ENCODE peak calls at places on chromosomes 3 and 15, in four cellular contexts. U is IMR-90, Q is cardiac muscle cell, T is K562. A is an unnamed sample.

GRCh38 chr3:148319960-148320359 is 377.7 kb upstream of the AGTR1 start:
- DNase-seq in U (peak), Q (no peak), T (no peak), A (no peak)

GRCh38 chr3:122890077-122890484 is 95.2 kb downstream of the SLC49A4 start:
- DNase-seq in U (peak), Q (peak), T (no peak), A (peak)

GRCh38 chr15:52103217-52104207 is 9.1 kb downstream of the BCL2L10 start:
- DNase-seq in U (peak), Q (peak), T (no peak), A (peak)

GRCh38 chr15:48449734-48450133 is 118.5 kb downstream of the DUT start:
- DNase-seq in U (peak), Q (no peak), T (no peak), A (no peak)

GRCh38 chr3:81663114-81663513 is 98.3 kb downstream of the GBE1 start:
- DNase-seq in U (no peak), Q (no peak), T (no peak), A (no peak)

GRCh38 chr3:15606434-15606891 is 4.9 kb downstream of the BTD start:
- DNase-seq in U (no peak), Q (peak), T (no peak), A (no peak)

GRCh38 chr3:105938826-105939225 is 70.0 kb upstream of the CBLB start:
- DNase-seq in U (no peak), Q (no peak), T (no peak), A (no peak)

GRCh38 chr3:22980346-22980745 is 222.8 kb upstream of the UBE2E2 start:
- DNase-seq in U (peak), Q (peak), T (no peak), A (no peak)

GRCh38 chr3:60610441-60611112 is 640.7 kb downstream of the FHIT start:
- DNase-seq in U (peak), Q (peak), T (no peak), A (peak)

GRCh38 chr3:127732879-127733350 is 60.2 kb downstream of the ABTB1 start:
- DNase-seq in U (no peak), Q (no peak), T (no peak), A (no peak)

GRCh38 chr3:23162939-23163338 is 40.2 kb upstream of the UBE2E2 start:
- DNase-seq in U (no peak), Q (no peak), T (no peak), A (no peak)

GRCh38 chr3:24615177-24615576 is 120.5 kb upstream of the THRB start:
- DNase-seq in U (no peak), Q (no peak), T (no peak), A (no peak)

GRCh38 chr3:86785381-86785780 is 205.6 kb downstream of the VGLL3 start:
- DNase-seq in U (peak), Q (peak), T (no peak), A (no peak)

GRCh38 chr15:88247914-88248313 is 8.6 kb downstream of the NTRK3 start:
- DNase-seq in U (no peak), Q (no peak), T (no peak), A (no peak)

GRCh38 chr3:160806094-160806493 is 50.1 kb downstream of the PPM1L start:
- DNase-seq in U (no peak), Q (no peak), T (no peak), A (no peak)

GRCh38 chr3:192851821-192852352 is 65.8 kb downstream of the MB21D2 start:
- DNase-seq in U (peak), Q (peak), T (no peak), A (no peak)

GRCh38 chr3:185549651-185550111 is 2.7 kb downstream of the LIPH start:
- DNase-seq in U (peak), Q (peak), T (no peak), A (no peak)

GRCh38 chr3:33363113-33363800 is 76.9 kb downstream of the UBP1 start:
- DNase-seq in U (peak), Q (no peak), T (no peak), A (no peak)

GRCh38 chr15:76274821-76275220 is 36.4 kb downstream of the ETFA start:
- DNase-seq in U (no peak), Q (no peak), T (no peak), A (no peak)

GRCh38 chr3:80549173-80549572 is 781.4 kb upstream of the ROBO1 start:
- DNase-seq in U (no peak), Q (no peak), T (no peak), A (no peak)

GRCh38 chr3:52827441-52827840 is 3.0 kb downstream of the ITIH4 start:
- DNase-seq in U (peak), Q (peak), T (no peak), A (no peak)

GRCh38 chr15:70257047-70257446 is 159.3 kb upstream of the TLE3 start:
- DNase-seq in U (no peak), Q (no peak), T (no peak), A (no peak)

GRCh38 chr15:58980351-58980939 is 7.0 kb upstream of the RNF111 start:
- DNase-seq in U (peak), Q (peak), T (no peak), A (no peak)

GRCh38 chr3:38084019-38084968 is 45.3 kb downstream of the DLEC1 start:
- DNase-seq in U (peak), Q (peak), T (no peak), A (no peak)

GRCh38 chr15:78617131-78617915 is 3.5 kb downstream of the CHRNA3 start:
- DNase-seq in U (no peak), Q (no peak), T (no peak), A (no peak)

GRCh38 chr3:89145995-89146394 is 38.6 kb downstream of the EPHA3 start:
- DNase-seq in U (peak), Q (peak), T (no peak), A (peak)

GRCh38 chr3:128496602-128497304 is 3.8 kb upstream of the GATA2 start:
- DNase-seq in U (no peak), Q (peak), T (no peak), A (no peak)

GRCh38 chr3:187040637-187041361 is 98.5 kb downstream of the RPL39L start:
- DNase-seq in U (peak), Q (peak), T (peak), A (peak)

GRCh38 chr3:29601861-29602585 is 321.2 kb downstream of the RBMS3 start:
- DNase-seq in U (no peak), Q (peak), T (no peak), A (no peak)

GRCh38 chr3:66723231-66723630 is 222.4 kb upstream of the LRIG1 start:
- DNase-seq in U (peak), Q (no peak), T (no peak), A (no peak)

GRCh38 chr3:31184257-31185003 is 290.0 kb upstream of the GADL1 start:
- DNase-seq in U (no peak), Q (no peak), T (no peak), A (no peak)

GRCh38 chr15:85795320-85795668 is 569 bp upstream of the KLHL25 start:
- DNase-seq in U (no peak), Q (no peak), T (no peak), A (no peak)

GRCh38 chr15:85792872-85793621 is 1.7 kb downstream of the KLHL25 start:
- DNase-seq in U (no peak), Q (no peak), T (no peak), A (no peak)

GRCh38 chr15:85794598-85795319 is at the start of gene KLHL25:
- DNase-seq in U (peak), Q (peak), T (peak), A (peak)

GRCh38 chr15:85793641-85794597 is 806 bp downstream of the KLHL25 start:
- DNase-seq in U (peak), Q (peak), T (no peak), A (no peak)

DNA sequence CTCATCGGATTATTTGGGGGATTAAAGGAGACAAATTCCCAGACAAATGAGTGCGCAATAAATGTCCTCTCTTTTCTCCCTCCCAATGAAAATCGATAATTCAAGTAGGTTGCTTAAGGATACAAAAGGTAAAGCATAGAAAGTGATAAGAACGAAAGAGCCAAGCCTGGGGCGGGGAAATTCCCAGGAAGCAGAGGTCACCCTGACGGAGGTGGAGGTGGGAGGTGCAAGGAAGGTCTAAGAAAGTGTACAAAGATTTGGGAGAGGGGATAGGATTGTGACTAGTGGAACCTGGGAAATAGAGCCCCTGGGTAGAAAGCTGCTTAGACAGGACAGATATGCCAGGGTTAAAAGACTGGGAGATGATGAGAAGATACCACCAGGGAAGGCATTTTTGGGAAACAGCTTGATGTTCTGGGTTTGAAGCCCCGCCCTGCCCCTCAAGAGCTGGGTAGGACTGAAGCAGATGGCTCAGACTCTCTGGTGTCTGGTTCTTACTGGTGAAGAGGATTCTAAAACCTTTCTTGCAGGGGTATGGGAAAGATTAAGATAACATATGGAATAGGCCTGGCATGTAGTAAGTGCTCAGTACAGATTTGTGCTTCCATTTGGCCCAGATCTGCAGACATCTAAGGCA is 1.1 kb upstream of the KLHL25 start:
- DNase-seq in U (no peak), Q (no peak), T (no peak), A (no peak)
- H3K4me3 ChIP-seq in U (no peak), Q (no peak), T (no peak), A (no peak)

GRCh38 chr3:116059421-116060096 is 385.7 kb downstream of the LSAMP start:
- DNase-seq in U (peak), Q (peak), T (peak), A (peak)

GRCh38 chr3:116053017-116053416 is 392.3 kb downstream of the LSAMP start:
- DNase-seq in U (no peak), Q (no peak), T (no peak), A (no peak)

GRCh38 chr3:116057403-116058006 is 387.8 kb downstream of the LSAMP start:
- DNase-seq in U (no peak), Q (no peak), T (no peak), A (peak)

GRCh38 chr3:116058844-116059243 is 386.4 kb downstream of the LSAMP start:
- DNase-seq in U (no peak), Q (no peak), T (no peak), A (no peak)

GRCh38 chr3:116056280-116056679 is 389.0 kb downstream of the LSAMP start:
- DNase-seq in U (no peak), Q (no peak), T (no peak), A (no peak)
- H3K4me3 ChIP-seq in U (no peak), Q (no peak), T (no peak), A (no peak)

GRCh38 chr3:191324936-191325335 is 4.3 kb upstream of the CCDC50 start:
- DNase-seq in U (peak), Q (no peak), T (no peak), A (no peak)
- H3K4me3 ChIP-seq in U (no peak), Q (no peak), T (no peak), A (no peak)

GRCh38 chr15:67563961-67564570 is 21.6 kb downstream of the MAP2K5 start:
- DNase-seq in U (no peak), Q (no peak), T (no peak), A (no peak)
- H3K4me3 ChIP-seq in U (no peak), Q (no peak), T (no peak), A (no peak)

GRCh38 chr3:152910966-152911365 is 76.0 kb downstream of the P2RY1 start:
- DNase-seq in U (no peak), Q (no peak), T (no peak), A (no peak)

GRCh38 chr3:152905631-152906030 is 70.7 kb downstream of the P2RY1 start:
- DNase-seq in U (no peak), Q (no peak), T (no peak), A (no peak)

GRCh38 chr3:152910211-152910610 is 75.3 kb downstream of the P2RY1 start:
- DNase-seq in U (no peak), Q (peak), T (no peak), A (no peak)

GRCh38 chr3:152909180-152909883 is 74.4 kb downstream of the P2RY1 start:
- DNase-seq in U (peak), Q (peak), T (no peak), A (no peak)
- H3K4me3 ChIP-seq in U (no peak), Q (no peak), T (no peak), A (no peak)

DNA sequence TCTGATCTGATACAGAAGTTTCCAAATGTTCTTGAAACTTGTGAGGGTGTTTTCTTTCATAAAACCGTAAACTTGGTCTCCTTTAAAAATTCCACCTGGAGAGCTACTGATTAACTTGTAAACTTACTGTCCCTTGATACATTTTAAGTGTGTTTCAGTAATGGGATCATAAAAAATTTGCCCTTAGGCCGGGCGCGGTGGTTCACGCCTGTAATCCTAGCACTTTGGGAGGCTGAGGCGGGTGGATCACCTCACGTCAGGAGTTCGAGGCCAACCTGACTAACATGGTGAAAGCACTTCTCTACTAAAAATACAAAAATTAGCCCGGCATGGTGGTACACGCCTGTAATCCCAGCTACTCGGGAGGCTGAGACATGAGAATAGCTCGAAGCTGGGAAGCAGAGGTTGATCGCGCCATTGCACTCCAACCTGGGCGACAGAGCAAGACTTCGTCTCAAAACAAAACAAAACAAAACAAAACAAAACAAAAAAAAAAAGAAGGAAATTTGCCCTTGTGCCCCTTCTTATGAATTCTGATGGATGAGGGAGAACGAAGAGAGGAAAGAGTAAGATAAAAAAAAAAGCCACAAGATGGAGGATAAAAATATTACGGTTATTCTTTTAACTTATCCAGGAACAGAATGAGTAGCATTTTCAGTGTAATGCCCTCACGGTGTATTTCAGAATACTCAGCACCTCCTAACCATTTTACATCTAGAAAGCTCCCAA is 32.1 kb upstream of the AP4E1 start:
- DNase-seq in U (no peak), Q (no peak), T (no peak), A (no peak)
- H3K4me3 ChIP-seq in U (peak), Q (no peak), T (no peak), A (peak)